ENCODE peak calls at places on chromosomes 4 and X, in seven cellular contexts. Q is neuronal stem cell; N is H7; U is skeletal muscle cell; D is stimulated activated CD4-positive, alpha-beta T cell treated with anti-CD3 and anti-CD28 coated beads, TNF-alpha, amount 100 ng/mL, for 48 hours; S is left ventricle myocardium inferior; H is NCI-H2081. A is an unnamed sample.

GRCh38 chr4:139020384-139020783 is 4.8 kb downstream of the NOCT start:
- DNase-seq in H (no peak), D (no peak), N (peak), U (no peak), S (no peak), Q (no peak), A (peak)

GRCh38 chr4:7549866-7550265 is 115.1 kb upstream of the PSAPL1 start:
- DNase-seq in D (no peak), U (no peak), H (no peak), S (no peak), Q (no peak), N (no peak), A (no peak)

GRCh38 chr4:17273047-17273446 is 238.8 kb downstream of the QDPR start:
- DNase-seq in D (no peak), N (no peak), H (no peak), Q (no peak), U (no peak), S (no peak), A (no peak)

GRCh38 chr4:13483142-13484044 is 747 bp downstream of the RAB28 start:
- DNase-seq in U (peak), N (peak), S (no peak), H (peak), Q (peak), D (no peak), A (peak)

GRCh38 chr4:55358668-55359067 is 12.6 kb downstream of the SRD5A3 start:
- DNase-seq in H (no peak), D (no peak), S (no peak), Q (no peak), U (peak), N (no peak), A (no peak)

GRCh38 chr4:98558366-98558765 is 100.0 kb downstream of the TSPAN5 start:
- DNase-seq in S (no peak), H (no peak), D (no peak), N (peak), Q (no peak), U (no peak), A (no peak)

GRCh38 chrX:51802917-51803688 is 59.9 kb downstream of the GSPT2 start:
- DNase-seq in Q (peak), D (peak), N (peak), H (peak), S (peak), U (peak), A (peak)

GRCh38 chr4:5989236-5990225 is 28.7 kb downstream of the C4orf50 start:
- DNase-seq in D (no peak), N (no peak), U (no peak), S (no peak), Q (no peak), H (no peak), A (no peak)

GRCh38 chrX:114798902-114799301 is 215.0 kb downstream of the HTR2C start:
- DNase-seq in N (no peak), D (no peak), Q (no peak), S (no peak), U (no peak), H (no peak), A (no peak)

GRCh38 chr4:29734785-29735184 is 985.4 kb upstream of the PCDH7 start:
- DNase-seq in N (no peak), S (no peak), H (no peak), D (no peak), Q (no peak), U (peak), A (no peak)

GRCh38 chr4:127250577-127250976 is 382.2 kb upstream of the INTU start:
- DNase-seq in H (no peak), Q (no peak), S (no peak), U (no peak), D (no peak), N (no peak), A (no peak)

GRCh38 chr4:189436207-189436606 is 504.5 kb upstream of the FRG1 start:
- DNase-seq in D (no peak), H (no peak), S (no peak), N (peak), U (no peak), Q (no peak), A (peak)

GRCh38 chr4:183721207-183722081 is 62.4 kb downstream of the TRAPPC11 start:
- DNase-seq in D (peak), S (peak), Q (no peak), N (peak), U (no peak), H (no peak), A (peak)

GRCh38 chr4:53688186-53688790 is 97.0 kb upstream of the LNX1 start:
- DNase-seq in S (no peak), U (peak), D (peak), H (no peak), Q (no peak), N (no peak), A (no peak)

GRCh38 chr4:19386786-19387185 is 864.9 kb upstream of the SLIT2 start:
- DNase-seq in N (no peak), H (no peak), Q (no peak), S (no peak), D (no peak), U (no peak), A (no peak)

GRCh38 chr4:158016511-158016910 is 156.3 kb downstream of the GASK1B start:
- DNase-seq in S (no peak), U (peak), D (no peak), Q (no peak), N (no peak), H (no peak), A (no peak)

GRCh38 chr4:8272472-8273428 is 3.2 kb downstream of the HTRA3 start:
- DNase-seq in H (no peak), D (no peak), U (no peak), S (peak), N (no peak), Q (no peak), A (no peak)

A was measured in neural progenitor cell.